ENCODE peak calls at places on chromosomes 16 and 17, in four cellular contexts. T is lung; M is CD4-positive, CD25-positive, alpha-beta regulatory T cell; A is fibroblast of lung. P is an unnamed sample. For H3K9me3, the result is how much of the 10 kb centered on the place peaks cover.

GRCh38 chr16:46577988-46578579 is 43.1 kb downstream of the SHCBP1 start:
- DNase-seq in A (no peak), T (no peak), M (no peak), P (no peak)

GRCh38 chr17:42276609-42277341 is 584 bp upstream of the STAT5B start:
- DNase-seq in M (no peak), A (peak), T (peak), P (peak)

GRCh38 chr17:35449371-35449931 is 885 bp upstream of the SLFN13 start:
- DNase-seq in T (no peak), A (peak), M (no peak), P (no peak)

GRCh38 chr17:76772842-76773521 is 35.1 kb downstream of the MFSD11 start:
- DNase-seq in M (peak), T (no peak), A (peak), P (no peak)

GRCh38 chr17:77306790-77307478 is 166.2 kb downstream of the SEC14L1 start:
- DNase-seq in M (no peak), A (no peak), T (no peak), P (peak)

GRCh38 chr17:58986005-58986404 is 120.7 kb downstream of the TRIM37 start:
- DNase-seq in T (no peak), A (no peak), M (no peak), P (no peak)

GRCh38 chr16:19479302-19479721 is 42.6 kb downstream of the GDE1 start:
- DNase-seq in M (no peak), T (no peak), A (no peak), P (no peak)

GRCh38 chr17:30450125-30451027 is 26.8 kb upstream of the GOSR1 start:
- DNase-seq in M (no peak), A (no peak), T (no peak), P (no peak)

GRCh38 chr17:38674749-38675615 is at the start of gene EPOP:
- DNase-seq in T (peak), M (peak), A (peak), P (peak)
- H3K27ac ChIP-seq in T (no peak), M (no peak), A (no peak), P (no peak)

GRCh38 chr17:79577485-79578187 is 33.2 kb downstream of the RBFOX3 start:
- DNase-seq in T (no peak), M (no peak), A (no peak), P (no peak)

GRCh38 chr17:79579074-79579800 is 31.6 kb downstream of the RBFOX3 start:
- DNase-seq in A (no peak), T (no peak), M (no peak), P (no peak)

GRCh38 chr17:79583475-79583874 is 27.4 kb downstream of the RBFOX3 start:
- DNase-seq in M (no peak), A (no peak), T (no peak), P (no peak)

GRCh38 chr17:79586131-79586530 is 24.7 kb downstream of the RBFOX3 start:
- DNase-seq in A (no peak), T (no peak), M (no peak), P (no peak)

DNA sequence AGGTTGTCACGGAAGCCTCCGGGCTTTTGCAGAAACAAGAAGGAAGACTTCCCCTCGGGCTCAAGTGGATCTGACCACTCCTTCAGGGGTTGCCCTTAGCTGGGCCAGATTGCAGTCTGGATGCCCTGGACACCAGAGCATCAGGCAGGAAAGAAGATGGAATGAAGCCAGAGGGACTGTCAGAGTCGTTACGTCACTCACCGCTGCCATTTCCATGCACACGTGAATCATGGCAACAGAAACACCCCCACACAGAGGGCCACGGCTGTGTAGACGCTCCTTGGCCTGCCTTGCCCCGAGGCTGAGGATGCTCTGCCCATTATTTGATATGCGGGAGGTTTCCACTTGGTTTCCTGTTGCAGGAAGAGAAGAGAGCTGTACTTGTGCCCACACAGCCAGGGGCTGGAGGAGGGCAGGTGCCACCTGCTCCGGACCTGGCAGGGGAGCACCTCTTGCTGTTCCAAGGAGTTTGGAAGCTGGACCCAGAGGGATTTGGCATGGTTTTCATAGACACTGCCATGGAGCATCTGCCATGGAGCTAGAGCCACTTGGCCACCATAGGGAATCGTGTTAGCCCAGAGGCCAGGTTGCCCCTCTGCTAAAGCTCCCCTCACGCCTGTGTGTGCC is 29.4 kb downstream of the RBFOX3 start:
- DNase-seq in A (no peak), M (no peak), T (no peak), P (no peak)
- H3K9me3 ChIP-seq in A (under half), M (under half), T (under half), P (under half)

DNA sequence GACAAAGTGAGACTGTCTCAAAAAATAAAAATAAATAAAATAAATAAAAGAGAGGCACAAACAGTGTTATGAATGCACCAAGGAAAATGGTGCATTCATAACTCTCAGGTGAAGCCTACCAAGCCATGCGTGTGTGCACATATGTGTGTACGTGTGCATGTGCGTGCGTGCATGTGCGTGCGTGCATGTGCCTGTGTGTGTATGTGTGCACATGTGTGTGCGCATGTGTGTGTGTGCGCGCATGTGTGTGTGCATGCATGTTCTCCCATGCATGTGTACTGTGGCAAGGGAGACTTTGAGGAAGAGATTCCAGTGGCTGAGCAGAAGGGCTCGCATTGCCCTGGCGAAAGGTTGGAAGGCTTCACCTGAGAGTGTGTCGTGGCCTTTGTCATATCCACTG is 4.7 kb downstream of the SPN start:
- DNase-seq in T (no peak), M (no peak), A (no peak), P (no peak)
- H3K27ac ChIP-seq in T (no peak), M (peak), A (no peak), P (no peak)

GRCh38 chr16:71443714-71444113 is 1.9 kb upstream of the TLE7 start:
- DNase-seq in T (no peak), M (no peak), A (no peak), P (no peak)

GRCh38 chr16:71453051-71453450 is 9.0 kb downstream of the ZNF23 start:
- DNase-seq in M (no peak), T (no peak), A (no peak), P (no peak)

GRCh38 chr16:71448274-71448866 is 6.5 kb upstream of the TLE7 start:
- DNase-seq in A (no peak), M (no peak), T (no peak), P (no peak)

GRCh38 chr16:71449020-71449419 is 7.2 kb upstream of the TLE7 start:
- DNase-seq in M (no peak), A (no peak), T (no peak), P (no peak)
- H3K9me3 ChIP-seq in M (half or more), A (under half), T (under half), P (under half)

GRCh38 chr17:55285340-55286301 is 20.9 kb downstream of the HLF start:
- DNase-seq in A (peak), M (no peak), T (peak), P (peak)
- H3K27ac ChIP-seq in A (no peak), M (no peak), T (peak), P (peak)

GRCh38 chr17:72434991-72435618 is 314.3 kb downstream of the SOX9 start:
- DNase-seq in T (no peak), M (no peak), A (no peak), P (no peak)

GRCh38 chr17:72433797-72434196 is 313.0 kb downstream of the SOX9 start:
- DNase-seq in M (no peak), T (no peak), A (no peak), P (no peak)

GRCh38 chr17:72432143-72432604 is 311.4 kb downstream of the SOX9 start:
- DNase-seq in M (no peak), T (no peak), A (no peak), P (no peak)

GRCh38 chr17:72432881-72433280 is 312.1 kb downstream of the SOX9 start:
- DNase-seq in A (no peak), M (no peak), T (no peak), P (no peak)

DNA sequence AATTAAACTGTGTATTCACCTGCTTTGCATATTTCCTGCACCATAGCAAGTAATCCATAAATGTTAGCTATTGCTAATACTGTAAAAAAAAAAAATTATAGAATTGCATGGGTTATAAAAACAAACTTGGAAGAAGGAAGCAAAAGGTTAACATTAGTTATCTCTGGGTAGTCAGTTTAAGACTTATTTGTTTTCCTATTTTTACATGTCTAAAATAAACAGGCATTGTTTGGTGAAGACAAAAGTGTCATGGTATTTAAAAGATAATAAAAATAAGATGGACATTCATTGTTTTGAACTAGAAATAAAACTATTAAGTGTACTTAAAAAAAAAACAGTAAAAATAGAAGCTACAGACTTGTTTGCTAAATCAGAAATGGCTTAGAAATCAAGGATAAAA is 313.8 kb downstream of the SOX9 start:
- DNase-seq in A (no peak), M (no peak), T (no peak), P (no peak)
- H3K9me3 ChIP-seq in A (under half), M (under half), T (under half), P (under half)

GRCh38 chr16:81473969-81474959 is 29.7 kb downstream of the CMIP start:
- DNase-seq in T (no peak), M (no peak), A (no peak), P (no peak)
- H3K27ac ChIP-seq in T (peak), M (no peak), A (peak), P (peak)

DNA sequence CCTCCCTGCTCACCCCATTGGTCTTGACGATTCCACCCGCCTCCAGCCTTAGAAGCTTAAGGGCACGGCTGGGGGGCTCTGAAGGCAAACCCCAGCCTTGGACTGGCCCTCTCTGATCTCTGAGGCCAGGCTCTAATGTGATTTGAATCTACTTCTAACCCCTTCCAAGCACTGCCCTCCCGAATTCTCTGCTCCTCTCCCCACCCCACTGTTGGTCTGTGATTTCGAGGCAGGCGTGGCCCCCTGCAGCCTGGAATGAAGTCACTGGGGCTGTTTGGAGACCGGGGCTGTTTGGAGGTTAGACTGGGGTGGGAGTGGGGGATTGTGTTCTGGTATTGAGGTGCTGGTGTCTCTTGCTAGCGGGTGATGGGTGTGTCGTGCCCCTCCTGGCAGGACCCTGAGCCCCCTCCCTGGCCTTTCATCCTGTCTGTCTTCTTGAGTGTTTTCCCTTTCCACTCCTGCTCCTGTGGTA is 2.2 kb downstream of the GRB7 start:
- DNase-seq in M (no peak), A (no peak), T (no peak), P (no peak)
- H3K9me3 ChIP-seq in M (under half), A (under half), T (under half), P (under half)

DNA sequence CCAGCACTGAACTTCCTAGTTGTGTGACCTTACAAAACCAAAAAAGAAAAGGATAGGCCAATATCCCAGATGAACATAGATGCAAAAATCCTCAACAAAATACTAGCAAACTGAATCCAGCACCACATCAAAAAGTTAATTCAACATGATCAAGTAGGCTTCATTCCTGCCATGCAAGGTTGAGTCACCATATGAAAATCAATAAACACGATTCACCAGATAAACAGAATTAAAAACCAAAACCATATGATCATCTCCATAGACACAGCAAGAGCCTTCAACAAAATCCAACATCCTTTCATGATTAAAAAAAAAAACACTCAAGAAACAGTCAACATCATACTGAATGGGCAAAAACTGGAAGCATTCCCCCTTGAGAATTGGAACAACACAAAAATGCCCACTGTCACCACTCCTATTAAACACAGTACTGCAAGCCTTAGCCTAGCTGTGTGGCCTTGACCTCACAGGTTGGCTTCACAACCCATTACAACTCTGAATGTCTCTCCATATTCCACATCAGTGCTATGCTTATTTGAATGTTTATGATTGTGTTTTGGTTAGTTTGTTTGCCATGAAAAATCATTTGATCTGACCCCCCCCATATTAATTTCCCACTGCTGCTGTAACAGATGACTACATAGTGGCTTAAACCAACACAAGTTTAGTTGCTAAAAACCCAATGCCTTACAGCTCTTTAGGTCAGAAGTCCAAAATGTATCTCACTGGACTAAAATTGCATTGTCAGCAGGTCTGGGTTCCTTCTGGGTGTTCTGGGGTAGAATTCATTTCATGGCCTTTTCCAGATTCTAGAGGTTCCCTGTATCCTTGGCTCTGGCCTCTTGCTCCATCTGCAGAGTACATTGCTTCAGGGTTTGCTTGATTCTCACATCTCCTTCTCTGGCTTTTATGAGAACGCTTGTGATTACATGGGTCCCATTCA is 257.1 kb upstream of the DYNLRB2 start:
- DNase-seq in A (no peak), M (no peak), T (no peak), P (no peak)
- H3K27ac ChIP-seq in A (no peak), M (no peak), T (no peak), P (no peak)